ENCODE peak calls at places on chromosomes 2 and 18, in eight cellular contexts. One of them, this sample, is unnamed.

GRCh38 chr2:32250290-32250689 is 14.4 kb downstream of the NLRC4 start:
- DNase-seq in T47D: no peak
- DNase-seq in posterior cingulate gyrus: no peak
- DNase-seq in fibroblast of pulmonary artery: no peak
- DNase-seq in hypothalamus: no peak
- DNase-seq in HT-29: no peak
- DNase-seq in cardiac fibroblast: no peak
- DNase-seq in stimulated activated CD4-positive, alpha-beta T cell treated with anti-CD3 and anti-CD28 coated beads, Interleukin-15, amount 100 ng/mL, for 24 hours: no peak
- DNase-seq in this sample: no peak

GRCh38 chr2:239400000-239400831 is 604 bp downstream of the HDAC4 start:
- DNase-seq in T47D: no peak
- DNase-seq in posterior cingulate gyrus: no peak
- DNase-seq in fibroblast of pulmonary artery: peak; percentile 15
- DNase-seq in hypothalamus: no peak
- DNase-seq in HT-29: no peak
- DNase-seq in cardiac fibroblast: peak; percentile 18
- DNase-seq in stimulated activated CD4-positive, alpha-beta T cell treated with anti-CD3 and anti-CD28 coated beads, Interleukin-15, amount 100 ng/mL, for 24 hours: peak; percentile 47
- DNase-seq in this sample: no peak

GRCh38 chr2:15307526-15307925 is 253.6 kb downstream of the NBAS start:
- DNase-seq in T47D: peak; percentile 18
- DNase-seq in posterior cingulate gyrus: no peak
- DNase-seq in fibroblast of pulmonary artery: peak; percentile 1
- DNase-seq in hypothalamus: no peak
- DNase-seq in HT-29: no peak
- DNase-seq in cardiac fibroblast: peak; percentile 13
- DNase-seq in stimulated activated CD4-positive, alpha-beta T cell treated with anti-CD3 and anti-CD28 coated beads, Interleukin-15, amount 100 ng/mL, for 24 hours: no peak
- DNase-seq in this sample: no peak

GRCh38 chr18:28905509-28905908 is 728.6 kb upstream of the CDH2 start:
- DNase-seq in T47D: no peak
- DNase-seq in posterior cingulate gyrus: no peak
- DNase-seq in fibroblast of pulmonary artery: peak; percentile 57
- DNase-seq in hypothalamus: no peak
- DNase-seq in HT-29: no peak
- DNase-seq in cardiac fibroblast: peak; percentile 30
- DNase-seq in stimulated activated CD4-positive, alpha-beta T cell treated with anti-CD3 and anti-CD28 coated beads, Interleukin-15, amount 100 ng/mL, for 24 hours: no peak
- DNase-seq in this sample: no peak

GRCh38 chr2:9258953-9259399 is 52.4 kb downstream of the ASAP2 start:
- DNase-seq in T47D: no peak
- DNase-seq in posterior cingulate gyrus: no peak
- DNase-seq in fibroblast of pulmonary artery: peak; percentile 43
- DNase-seq in hypothalamus: no peak
- DNase-seq in HT-29: no peak
- DNase-seq in cardiac fibroblast: no peak
- DNase-seq in stimulated activated CD4-positive, alpha-beta T cell treated with anti-CD3 and anti-CD28 coated beads, Interleukin-15, amount 100 ng/mL, for 24 hours: no peak
- DNase-seq in this sample: no peak

GRCh38 chr2:53600835-53601234 is 166.8 kb upstream of the CHAC2 start:
- DNase-seq in T47D: no peak
- DNase-seq in posterior cingulate gyrus: no peak
- DNase-seq in fibroblast of pulmonary artery: no peak
- DNase-seq in hypothalamus: no peak
- DNase-seq in HT-29: no peak
- DNase-seq in cardiac fibroblast: no peak
- DNase-seq in stimulated activated CD4-positive, alpha-beta T cell treated with anti-CD3 and anti-CD28 coated beads, Interleukin-15, amount 100 ng/mL, for 24 hours: no peak
- DNase-seq in this sample: no peak

GRCh38 chr2:113169002-113169530 is 4.7 kb upstream of the PSD4 start:
- DNase-seq in T47D: no peak
- DNase-seq in posterior cingulate gyrus: no peak
- DNase-seq in fibroblast of pulmonary artery: no peak
- DNase-seq in hypothalamus: no peak
- DNase-seq in HT-29: no peak
- DNase-seq in cardiac fibroblast: no peak
- DNase-seq in stimulated activated CD4-positive, alpha-beta T cell treated with anti-CD3 and anti-CD28 coated beads, Interleukin-15, amount 100 ng/mL, for 24 hours: no peak
- DNase-seq in this sample: no peak

GRCh38 chr2:70140978-70141753 is 49.7 kb downstream of the C2orf42 start:
- DNase-seq in T47D: peak; percentile 94
- DNase-seq in posterior cingulate gyrus: no peak
- DNase-seq in fibroblast of pulmonary artery: no peak
- DNase-seq in hypothalamus: peak; percentile 50
- DNase-seq in HT-29: peak; percentile 98
- DNase-seq in cardiac fibroblast: peak; percentile 20
- DNase-seq in stimulated activated CD4-positive, alpha-beta T cell treated with anti-CD3 and anti-CD28 coated beads, Interleukin-15, amount 100 ng/mL, for 24 hours: peak; percentile 77
- DNase-seq in this sample: peak; percentile 24

GRCh38 chr2:33791625-33792024 is 192.5 kb upstream of the FAM98A start:
- DNase-seq in T47D: peak; percentile 20
- DNase-seq in posterior cingulate gyrus: no peak
- DNase-seq in fibroblast of pulmonary artery: no peak
- DNase-seq in hypothalamus: no peak
- DNase-seq in HT-29: no peak
- DNase-seq in cardiac fibroblast: no peak
- DNase-seq in stimulated activated CD4-positive, alpha-beta T cell treated with anti-CD3 and anti-CD28 coated beads, Interleukin-15, amount 100 ng/mL, for 24 hours: no peak
- DNase-seq in this sample: no peak

GRCh38 chr2:218368150-218368528 is 11.5 kb downstream of the CATIP start:
- DNase-seq in T47D: no peak
- DNase-seq in posterior cingulate gyrus: no peak
- DNase-seq in fibroblast of pulmonary artery: no peak
- DNase-seq in hypothalamus: no peak
- DNase-seq in HT-29: no peak
- DNase-seq in cardiac fibroblast: no peak
- DNase-seq in stimulated activated CD4-positive, alpha-beta T cell treated with anti-CD3 and anti-CD28 coated beads, Interleukin-15, amount 100 ng/mL, for 24 hours: no peak
- DNase-seq in this sample: no peak

GRCh38 chr2:132909427-132909826 is 239.4 kb upstream of the LYPD1 start:
- DNase-seq in T47D: no peak
- DNase-seq in posterior cingulate gyrus: no peak
- DNase-seq in fibroblast of pulmonary artery: peak; percentile 30
- DNase-seq in hypothalamus: no peak
- DNase-seq in HT-29: no peak
- DNase-seq in cardiac fibroblast: no peak
- DNase-seq in stimulated activated CD4-positive, alpha-beta T cell treated with anti-CD3 and anti-CD28 coated beads, Interleukin-15, amount 100 ng/mL, for 24 hours: no peak
- DNase-seq in this sample: no peak

GRCh38 chr18:58887613-58887963 is 22.9 kb downstream of the ZNF532 start:
- DNase-seq in T47D: peak; percentile 41
- DNase-seq in posterior cingulate gyrus: no peak
- DNase-seq in fibroblast of pulmonary artery: peak; percentile 79
- DNase-seq in hypothalamus: no peak
- DNase-seq in HT-29: no peak
- DNase-seq in cardiac fibroblast: peak; percentile 67
- DNase-seq in stimulated activated CD4-positive, alpha-beta T cell treated with anti-CD3 and anti-CD28 coated beads, Interleukin-15, amount 100 ng/mL, for 24 hours: peak; percentile 37
- DNase-seq in this sample: no peak

GRCh38 chr2:45729753-45730512 is 78.5 kb downstream of the PRKCE start:
- DNase-seq in T47D: peak; percentile 50
- DNase-seq in posterior cingulate gyrus: no peak
- DNase-seq in fibroblast of pulmonary artery: no peak
- DNase-seq in hypothalamus: no peak
- DNase-seq in HT-29: peak; percentile 34
- DNase-seq in cardiac fibroblast: no peak
- DNase-seq in stimulated activated CD4-positive, alpha-beta T cell treated with anti-CD3 and anti-CD28 coated beads, Interleukin-15, amount 100 ng/mL, for 24 hours: no peak
- DNase-seq in this sample: no peak

GRCh38 chr18:1917141-1917540 is 654.2 kb downstream of the METTL4 start:
- DNase-seq in T47D: no peak
- DNase-seq in posterior cingulate gyrus: no peak
- DNase-seq in fibroblast of pulmonary artery: no peak
- DNase-seq in hypothalamus: no peak
- DNase-seq in HT-29: no peak
- DNase-seq in cardiac fibroblast: no peak
- DNase-seq in stimulated activated CD4-positive, alpha-beta T cell treated with anti-CD3 and anti-CD28 coated beads, Interleukin-15, amount 100 ng/mL, for 24 hours: no peak
- DNase-seq in this sample: no peak

GRCh38 chr2:189171956-189172609 is 7.5 kb downstream of the COL5A2 start:
- DNase-seq in T47D: no peak
- DNase-seq in posterior cingulate gyrus: no peak
- DNase-seq in fibroblast of pulmonary artery: peak; percentile 35
- DNase-seq in hypothalamus: no peak
- DNase-seq in HT-29: no peak
- DNase-seq in cardiac fibroblast: peak; percentile 32
- DNase-seq in stimulated activated CD4-positive, alpha-beta T cell treated with anti-CD3 and anti-CD28 coated beads, Interleukin-15, amount 100 ng/mL, for 24 hours: no peak
- DNase-seq in this sample: no peak

GRCh38 chr18:59388180-59388579 is 29.1 kb upstream of the LMAN1 start:
- DNase-seq in T47D: no peak
- DNase-seq in posterior cingulate gyrus: no peak
- DNase-seq in fibroblast of pulmonary artery: no peak
- DNase-seq in hypothalamus: no peak
- DNase-seq in HT-29: no peak
- DNase-seq in cardiac fibroblast: no peak
- DNase-seq in stimulated activated CD4-positive, alpha-beta T cell treated with anti-CD3 and anti-CD28 coated beads, Interleukin-15, amount 100 ng/mL, for 24 hours: no peak
- DNase-seq in this sample: no peak

GRCh38 chr2:33577660-33578059 is 21.4 kb downstream of the FAM98A start:
- DNase-seq in T47D: no peak
- DNase-seq in posterior cingulate gyrus: no peak
- DNase-seq in fibroblast of pulmonary artery: peak; percentile 55
- DNase-seq in hypothalamus: no peak
- DNase-seq in HT-29: no peak
- DNase-seq in cardiac fibroblast: peak; percentile 14
- DNase-seq in stimulated activated CD4-positive, alpha-beta T cell treated with anti-CD3 and anti-CD28 coated beads, Interleukin-15, amount 100 ng/mL, for 24 hours: no peak
- DNase-seq in this sample: no peak

GRCh38 chr2:64524604-64525322 is 635 bp downstream of the AFTPH start:
- DNase-seq in T47D: peak; percentile 31
- DNase-seq in posterior cingulate gyrus: peak; percentile 28
- DNase-seq in fibroblast of pulmonary artery: peak; percentile 11
- DNase-seq in hypothalamus: no peak
- DNase-seq in HT-29: peak; percentile 55
- DNase-seq in cardiac fibroblast: peak; percentile 15
- DNase-seq in stimulated activated CD4-positive, alpha-beta T cell treated with anti-CD3 and anti-CD28 coated beads, Interleukin-15, amount 100 ng/mL, for 24 hours: peak; percentile 52
- DNase-seq in this sample: peak; percentile 26

GRCh38 chr2:170098626-170099312 is 79.2 kb upstream of the MYO3B start:
- DNase-seq in T47D: no peak
- DNase-seq in posterior cingulate gyrus: no peak
- DNase-seq in fibroblast of pulmonary artery: peak; percentile 63
- DNase-seq in hypothalamus: no peak
- DNase-seq in HT-29: no peak
- DNase-seq in cardiac fibroblast: no peak
- DNase-seq in stimulated activated CD4-positive, alpha-beta T cell treated with anti-CD3 and anti-CD28 coated beads, Interleukin-15, amount 100 ng/mL, for 24 hours: no peak
- DNase-seq in this sample: no peak

GRCh38 chr2:233976690-233977294 is 59.6 kb downstream of the TRPM8 start:
- DNase-seq in T47D: peak; percentile 47
- DNase-seq in posterior cingulate gyrus: no peak
- DNase-seq in fibroblast of pulmonary artery: peak; percentile 72
- DNase-seq in hypothalamus: no peak
- DNase-seq in HT-29: peak; percentile 79
- DNase-seq in cardiac fibroblast: peak; percentile 65
- DNase-seq in stimulated activated CD4-positive, alpha-beta T cell treated with anti-CD3 and anti-CD28 coated beads, Interleukin-15, amount 100 ng/mL, for 24 hours: no peak
- DNase-seq in this sample: peak; percentile 42

GRCh38 chr2:197706839-197707207 is 1.7 kb downstream of the MARS2 start:
- DNase-seq in T47D: no peak
- DNase-seq in posterior cingulate gyrus: no peak
- DNase-seq in fibroblast of pulmonary artery: no peak
- DNase-seq in hypothalamus: no peak
- DNase-seq in HT-29: peak; percentile 26
- DNase-seq in cardiac fibroblast: no peak
- DNase-seq in stimulated activated CD4-positive, alpha-beta T cell treated with anti-CD3 and anti-CD28 coated beads, Interleukin-15, amount 100 ng/mL, for 24 hours: no peak
- DNase-seq in this sample: no peak

GRCh38 chr2:58767833-58768726 is 527.0 kb upstream of the FANCL start:
- DNase-seq in T47D: no peak
- DNase-seq in posterior cingulate gyrus: no peak
- DNase-seq in fibroblast of pulmonary artery: no peak
- DNase-seq in hypothalamus: no peak
- DNase-seq in HT-29: no peak
- DNase-seq in cardiac fibroblast: no peak
- DNase-seq in stimulated activated CD4-positive, alpha-beta T cell treated with anti-CD3 and anti-CD28 coated beads, Interleukin-15, amount 100 ng/mL, for 24 hours: no peak
- DNase-seq in this sample: no peak

GRCh38 chr2:10231551-10232085 is 71.1 kb upstream of the HPCAL1 start:
- DNase-seq in T47D: no peak
- DNase-seq in posterior cingulate gyrus: no peak
- DNase-seq in fibroblast of pulmonary artery: no peak
- DNase-seq in hypothalamus: no peak
- DNase-seq in HT-29: no peak
- DNase-seq in cardiac fibroblast: no peak
- DNase-seq in stimulated activated CD4-positive, alpha-beta T cell treated with anti-CD3 and anti-CD28 coated beads, Interleukin-15, amount 100 ng/mL, for 24 hours: no peak
- DNase-seq in this sample: no peak

GRCh38 chr2:239792649-239793010 is 232.5 kb downstream of the NDUFA10 start:
- DNase-seq in T47D: no peak
- DNase-seq in posterior cingulate gyrus: no peak
- DNase-seq in fibroblast of pulmonary artery: no peak
- DNase-seq in hypothalamus: no peak
- DNase-seq in HT-29: no peak
- DNase-seq in cardiac fibroblast: no peak
- DNase-seq in stimulated activated CD4-positive, alpha-beta T cell treated with anti-CD3 and anti-CD28 coated beads, Interleukin-15, amount 100 ng/mL, for 24 hours: no peak
- DNase-seq in this sample: peak; percentile 6

GRCh38 chr2:198004921-198005829 is 200.8 kb downstream of the PLCL1 start:
- DNase-seq in T47D: no peak
- DNase-seq in posterior cingulate gyrus: no peak
- DNase-seq in fibroblast of pulmonary artery: no peak
- DNase-seq in hypothalamus: no peak
- DNase-seq in HT-29: no peak
- DNase-seq in cardiac fibroblast: no peak
- DNase-seq in stimulated activated CD4-positive, alpha-beta T cell treated with anti-CD3 and anti-CD28 coated beads, Interleukin-15, amount 100 ng/mL, for 24 hours: peak; percentile 53
- DNase-seq in this sample: no peak